ENCODE peak calls at places on chromosomes 1 and 21, in eight cellular contexts. J, T, Q, V, I, L, B and P are unnamed samples.
A peak's percentile ranks its signal among the peaks of the same experiment; 100 is the strongest.

GRCh38 chr1:58883888-58884482 is 100.1 kb upstream of the JUN start:
- DNase-seq in T (peak; percentile 26), V (no peak), I (no peak), Q (no peak), L (no peak), B (no peak), J (no peak), P (no peak)

GRCh38 chr1:234782057-234782800 is 172.3 kb upstream of the IRF2BP2 start:
- DNase-seq in T (no peak), L (no peak), V (no peak), I (peak; percentile 30), Q (no peak), B (peak; percentile 50), J (no peak), P (peak; percentile 35)

GRCh38 chr1:117653732-117654484 is 48.1 kb downstream of the TENT5C start:
- DNase-seq in J (no peak), I (no peak), V (no peak), L (no peak), T (no peak), B (no peak), Q (no peak), P (no peak)

GRCh38 chr1:174218983-174219382 is 59.7 kb downstream of the RABGAP1L start:
- DNase-seq in B (no peak), J (no peak), V (no peak), Q (no peak), T (peak; percentile 42), I (no peak), L (no peak), P (no peak)

GRCh38 chr1:153805042-153805745 is 30.0 kb downstream of the SLC27A3 start:
- DNase-seq in J (no peak), L (peak; percentile 33), V (peak; percentile 33), Q (no peak), B (peak; percentile 97), T (peak; percentile 56), I (no peak), P (peak; percentile 96)

GRCh38 chr21:16569679-16570078 is 839.9 kb downstream of the USP25 start:
- DNase-seq in B (no peak), I (no peak), J (no peak), V (no peak), T (peak; percentile 78), L (no peak), Q (no peak), P (peak; percentile 26)

GRCh38 chr1:206955476-206956312 is 9.4 kb upstream of the PIGR start:
- DNase-seq in I (peak; percentile 68), Q (peak; percentile 54), L (no peak), V (no peak), B (no peak), J (no peak), T (no peak), P (peak; percentile 57)

GRCh38 chr1:223479261-223479660 is 86.0 kb downstream of the CCDC185 start:
- DNase-seq in B (no peak), V (no peak), L (no peak), Q (no peak), J (peak; percentile 19), T (no peak), I (no peak), P (no peak)

GRCh38 chr1:160376525-160377131 is 9.8 kb downstream of the NHLH1 start:
- DNase-seq in Q (peak; percentile 91), B (peak; percentile 92), J (peak; percentile 92), V (peak; percentile 20), I (peak; percentile 74), T (peak; percentile 53), L (no peak), P (peak; percentile 79)

GRCh38 chr21:42027804-42028753 is 17.9 kb upstream of the ZBTB21 start:
- DNase-seq in T (no peak), J (no peak), V (no peak), I (no peak), L (no peak), B (peak; percentile 48), Q (no peak), P (peak; percentile 25)

GRCh38 chr1:59178803-59179202 is 118.1 kb upstream of the FGGY start:
- DNase-seq in Q (no peak), J (no peak), B (no peak), T (no peak), L (no peak), I (no peak), V (no peak), P (no peak)

GRCh38 chr1:164804366-164804765 is 245.4 kb downstream of the PBX1 start:
- DNase-seq in B (no peak), I (no peak), L (no peak), Q (no peak), J (no peak), V (no peak), T (peak; percentile 44), P (peak; percentile 35)

DNA sequence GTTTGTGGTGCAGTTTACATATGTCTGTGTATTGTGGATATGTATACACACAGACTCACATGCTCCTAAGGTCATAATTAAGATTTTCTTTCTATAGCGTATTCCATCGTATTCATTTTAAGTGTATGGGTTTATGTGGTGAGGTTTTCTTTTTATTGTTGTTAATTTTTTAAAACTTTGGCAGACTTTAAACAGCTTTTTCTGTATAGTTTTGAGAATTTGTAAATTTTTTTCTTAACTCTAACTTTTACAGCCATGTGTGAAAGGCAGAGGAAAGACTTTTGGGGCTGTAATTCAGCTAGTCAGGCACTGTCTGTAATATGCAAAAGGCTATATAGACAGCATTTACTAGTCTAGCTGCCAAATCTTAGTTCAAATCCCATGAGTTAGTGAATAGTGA is 2.2 kb downstream of the MAGI3 start:
- DNase-seq in T (no peak), L (no peak), J (no peak), V (no peak), Q (no peak), I (no peak), B (no peak), P (no peak)
- H3K79me2 ChIP-seq in T (peaks cover 66% of the 10 kb centered on the region), L (peaks cover 14% of the 10 kb centered on the region), J (peaks cover 42% of the 10 kb centered on the region), V (peaks cover 58% of the 10 kb centered on the region), Q (peaks cover 8% of the 10 kb centered on the region), I (peaks cover 66% of the 10 kb centered on the region), B (peaks cover 33% of the 10 kb centered on the region), P (peaks cover 63% of the 10 kb centered on the region)

GRCh38 chr21:31660134-31660565 is 657 bp downstream of the SOD1 start:
- DNase-seq in I (peak; percentile 61), T (no peak), B (no peak), Q (peak; percentile 54), J (peak; percentile 44), V (no peak), L (no peak), P (no peak)

GRCh38 chr21:31663584-31664249 is 4.2 kb downstream of the SOD1 start:
- DNase-seq in L (no peak), B (no peak), V (no peak), J (no peak), Q (no peak), I (no peak), T (no peak), P (no peak)

GRCh38 chr21:31656199-31657095 is 3.0 kb upstream of the SOD1 start:
- DNase-seq in Q (no peak), L (no peak), B (no peak), T (peak; percentile 42), J (no peak), I (no peak), V (peak; percentile 44), P (peak; percentile 53)

GRCh38 chr21:31658053-31658452 is 1.4 kb upstream of the SOD1 start:
- DNase-seq in I (no peak), B (no peak), L (no peak), T (no peak), V (no peak), J (no peak), Q (no peak), P (no peak)

GRCh38 chr21:31659286-31660133 is at the start of gene SOD1:
- DNase-seq in Q (peak; percentile 94), B (peak; percentile 99), T (peak; percentile 80), J (peak; percentile 97), L (peak; percentile 42), V (peak; percentile 90), I (peak; percentile 95), P (peak; percentile 97)
- H3K4me1 ChIP-seq in Q (peaks cover 1% of the 10 kb centered on the region), B (peaks cover 13% of the 10 kb centered on the region), T (peaks cover 25% of the 10 kb centered on the region), J (peaks cover 10% of the 10 kb centered on the region), L (peaks cover 13% of the 10 kb centered on the region), V (peaks cover 31% of the 10 kb centered on the region), I (peaks cover 4% of the 10 kb centered on the region), P (peaks cover 5% of the 10 kb centered on the region)

GRCh38 chr1:27830621-27831424 is at the start of gene PPP1R8:
- DNase-seq in V (peak; percentile 91), I (peak; percentile 98), T (peak; percentile 90), Q (peak; percentile 99), B (peak; percentile 96), L (peak; percentile 53), J (peak; percentile 99), P (peak; percentile 99)
- H3K79me2 ChIP-seq in V (peaks cover 42% of the 10 kb centered on the region), I (peaks cover 51% of the 10 kb centered on the region), T (peaks cover 52% of the 10 kb centered on the region), Q (peaks cover 29% of the 10 kb centered on the region), B (peaks cover 52% of the 10 kb centered on the region), L (peaks cover 52% of the 10 kb centered on the region), J (peaks cover 50% of the 10 kb centered on the region), P (peaks cover 52% of the 10 kb centered on the region)

GRCh38 chr1:246577720-246578106 is 11.5 kb downstream of the CNST start:
- DNase-seq in B (no peak), L (no peak), T (peak; percentile 40), J (no peak), Q (no peak), I (no peak), V (no peak), P (no peak)
- H3K4me1 ChIP-seq in B (peaks cover 27% of the 10 kb centered on the region), L (no peaks in the 10 kb centered on the region), T (peaks cover 4% of the 10 kb centered on the region), J (no peaks in the 10 kb centered on the region), Q (no peaks in the 10 kb centered on the region), I (peaks cover 21% of the 10 kb centered on the region), V (no peaks in the 10 kb centered on the region), P (peaks cover 42% of the 10 kb centered on the region)

GRCh38 chr1:8026153-8026975 is at the start of gene ERRFI1:
- DNase-seq in J (peak; percentile 95), I (peak; percentile 98), B (peak; percentile 97), L (no peak), T (peak; percentile 85), Q (peak; percentile 96), V (peak; percentile 95), P (peak; percentile 97)

GRCh38 chr1:8024329-8024728 is 1.8 kb downstream of the ERRFI1 start:
- DNase-seq in T (no peak), I (no peak), J (no peak), V (no peak), Q (no peak), B (no peak), L (no peak), P (no peak)

GRCh38 chr1:8025061-8025670 is 943 bp downstream of the ERRFI1 start:
- DNase-seq in T (no peak), B (no peak), L (no peak), J (no peak), Q (no peak), V (no peak), I (no peak), P (peak; percentile 57)

GRCh38 chr1:8026976-8027747 is 1.1 kb upstream of the ERRFI1 start:
- DNase-seq in V (no peak), J (peak; percentile 55), I (peak; percentile 83), B (peak; percentile 92), Q (no peak), L (no peak), T (no peak), P (peak; percentile 31)

DNA sequence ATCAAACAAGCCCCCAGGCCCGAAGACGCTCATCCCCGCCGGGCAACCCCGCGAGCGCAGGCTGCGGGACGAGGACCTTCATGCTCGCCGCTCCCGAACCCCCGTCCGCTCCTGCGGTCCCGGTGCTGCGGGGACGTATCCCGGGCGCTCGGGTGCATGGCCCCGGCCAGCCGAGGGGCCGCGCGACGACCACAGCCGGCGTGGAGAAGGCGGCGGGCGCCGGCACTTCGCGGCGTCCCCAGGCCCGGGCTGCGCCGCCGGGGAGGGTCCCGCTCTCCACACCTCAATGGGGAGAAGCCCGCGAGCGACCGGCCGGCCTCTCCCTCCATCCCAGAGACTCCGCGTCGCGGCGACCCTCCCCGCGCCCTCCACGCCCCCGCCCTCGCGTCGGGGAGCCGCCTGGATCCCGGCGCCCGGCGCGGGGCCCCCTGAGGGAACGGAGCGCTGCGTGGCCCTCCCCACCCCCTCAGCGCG is 401 bp downstream of the ERRFI1 start:
- DNase-seq in Q (no peak), L (no peak), V (no peak), B (no peak), J (no peak), T (no peak), I (no peak), P (peak; percentile 53)
- H3K79me2 ChIP-seq in Q (peaks cover 45% of the 10 kb centered on the region), L (peaks cover 62% of the 10 kb centered on the region), V (peaks cover 74% of the 10 kb centered on the region), B (peaks cover 60% of the 10 kb centered on the region), J (peaks cover 51% of the 10 kb centered on the region), T (peaks cover 63% of the 10 kb centered on the region), I (peaks cover 57% of the 10 kb centered on the region), P (peaks cover 53% of the 10 kb centered on the region)